ENCODE peak calls at places on chromosomes 4 and X, in four cellular contexts. One of them, this sample, is unnamed.
A peak's percentile ranks its signal among the peaks of the same experiment; 100 is the strongest.

GRCh38 chrX:39859991-39860861 is 237.5 kb downstream of the BCOR start:
- DNase-seq in CD8-positive, alpha-beta T cell: peak; percentile 9
- DNase-seq in anterior cingulate cortex: no peak
- DNase-seq in D341Med: no peak
- DNase-seq in this sample: peak; percentile 81

GRCh38 chr4:70761276-70761816 is 39.6 kb downstream of the RUFY3 start:
- DNase-seq in CD8-positive, alpha-beta T cell: no peak
- DNase-seq in anterior cingulate cortex: no peak
- DNase-seq in D341Med: no peak
- DNase-seq in this sample: no peak

GRCh38 chrX:151396042-151396826 is 772 bp upstream of the VMA21 start:
- DNase-seq in CD8-positive, alpha-beta T cell: no peak
- DNase-seq in anterior cingulate cortex: no peak
- DNase-seq in D341Med: peak; percentile 26
- DNase-seq in this sample: no peak

GRCh38 chr4:16764622-16765021 is 133.8 kb downstream of the LDB2 start:
- DNase-seq in CD8-positive, alpha-beta T cell: no peak
- DNase-seq in anterior cingulate cortex: no peak
- DNase-seq in D341Med: peak; percentile 40
- DNase-seq in this sample: no peak

GRCh38 chr4:127856485-127857447 is 23.9 kb upstream of the PLK4 start:
- DNase-seq in CD8-positive, alpha-beta T cell: no peak
- DNase-seq in anterior cingulate cortex: no peak
- DNase-seq in D341Med: no peak
- DNase-seq in this sample: no peak

GRCh38 chr4:101355767-101356702 is 8.7 kb upstream of the PPP3CA start:
- DNase-seq in CD8-positive, alpha-beta T cell: no peak
- DNase-seq in anterior cingulate cortex: no peak
- DNase-seq in D341Med: no peak
- DNase-seq in this sample: no peak

GRCh38 chr4:5968246-5968645 is 50.0 kb downstream of the C4orf50 start:
- DNase-seq in CD8-positive, alpha-beta T cell: no peak
- DNase-seq in anterior cingulate cortex: no peak
- DNase-seq in D341Med: no peak
- DNase-seq in this sample: no peak

GRCh38 chrX:108735087-108735679 is 1.2 kb downstream of the IRS4 start:
- DNase-seq in CD8-positive, alpha-beta T cell: no peak
- DNase-seq in anterior cingulate cortex: no peak
- DNase-seq in D341Med: peak; percentile 8
- DNase-seq in this sample: no peak

GRCh38 chr4:8848507-8849265 is 23.0 kb downstream of the HMX1 start:
- DNase-seq in CD8-positive, alpha-beta T cell: no peak
- DNase-seq in anterior cingulate cortex: no peak
- DNase-seq in D341Med: no peak
- DNase-seq in this sample: no peak

GRCh38 chr4:81180916-81181315 is 34.1 kb downstream of the PRKG2 start:
- DNase-seq in CD8-positive, alpha-beta T cell: no peak
- DNase-seq in anterior cingulate cortex: no peak
- DNase-seq in D341Med: no peak
- DNase-seq in this sample: no peak

GRCh38 chrX:133697656-133698055 is 282.4 kb upstream of the GPC4 start:
- DNase-seq in CD8-positive, alpha-beta T cell: no peak
- DNase-seq in anterior cingulate cortex: no peak
- DNase-seq in D341Med: no peak
- DNase-seq in this sample: no peak

GRCh38 chr4:104591505-104591904 is 96.8 kb upstream of the CXXC4 start:
- DNase-seq in CD8-positive, alpha-beta T cell: no peak
- DNase-seq in anterior cingulate cortex: no peak
- DNase-seq in D341Med: peak; percentile 57
- DNase-seq in this sample: no peak

GRCh38 chr4:84803720-84804119 is 162.8 kb downstream of the WDFY3 start:
- DNase-seq in CD8-positive, alpha-beta T cell: no peak
- DNase-seq in anterior cingulate cortex: no peak
- DNase-seq in D341Med: no peak
- DNase-seq in this sample: no peak

GRCh38 chr4:57404463-57404862 is 294.3 kb upstream of the IGFBP7 start:
- DNase-seq in CD8-positive, alpha-beta T cell: no peak
- DNase-seq in anterior cingulate cortex: no peak
- DNase-seq in D341Med: no peak
- DNase-seq in this sample: no peak

GRCh38 chr4:30717208-30718020 is 2.8 kb upstream of the PCDH7 start:
- DNase-seq in CD8-positive, alpha-beta T cell: no peak
- DNase-seq in anterior cingulate cortex: peak; percentile 33
- DNase-seq in D341Med: peak; percentile 48
- DNase-seq in this sample: no peak